ENCODE peak calls at places on chromosomes 1 and 21, in five cellular contexts. W is mammary epithelial cell, N is neural progenitor cell, Y is fibroblast of lung, J is fibroblast of pulmonary artery. G is an unnamed sample.

GRCh38 chr21:33286600-33287456 is 20.7 kb downstream of the IL10RB start:
- DNase-seq in N (no peak), Y (peak; percentile 91), W (peak; percentile 40), J (peak; percentile 82), G (peak; percentile 82)

GRCh38 chr1:2877391-2877790 is 75.9 kb upstream of the TTC34 start:
- DNase-seq in J (no peak), N (no peak), Y (no peak), W (no peak), G (no peak)

GRCh38 chr1:73674945-73675561 is 522.9 kb downstream of the LRRIQ3 start:
- DNase-seq in Y (peak; percentile 8), J (peak; percentile 8), W (peak; percentile 15), N (peak; percentile 17), G (peak; percentile 19)

GRCh38 chr1:63773815-63774616 is at the start of gene ROR1:
- DNase-seq in W (peak; percentile 82), Y (peak; percentile 80), J (peak; percentile 87), N (peak; percentile 94), G (peak; percentile 83)

GRCh38 chr1:161710562-161710961 is 3.5 kb downstream of the FCRLA start:
- DNase-seq in Y (no peak), N (no peak), W (no peak), J (no peak), G (no peak)

GRCh38 chr21:35136586-35137254 is 87.6 kb upstream of the RUNX1 start:
- DNase-seq in W (peak; percentile 82), Y (peak; percentile 92), J (peak; percentile 45), N (no peak), G (peak; percentile 55)

GRCh38 chr1:26887125-26887524 is 3.0 kb downstream of the GPN2 start:
- DNase-seq in W (no peak), J (peak; percentile 63), N (peak; percentile 51), Y (peak; percentile 43), G (peak; percentile 47)

GRCh38 chr1:201254625-201255469 is 28.5 kb upstream of the PKP1 start:
- DNase-seq in Y (no peak), N (peak; percentile 70), J (peak; percentile 41), W (peak; percentile 34), G (no peak)

GRCh38 chr1:114274621-114275317 is 121.1 kb upstream of the SYT6 start:
- DNase-seq in W (no peak), J (no peak), Y (no peak), N (peak; percentile 41), G (no peak)

GRCh38 chr21:35370671-35371070 is 321.6 kb upstream of the RUNX1 start:
- DNase-seq in Y (no peak), N (no peak), J (no peak), W (no peak), G (no peak)

GRCh38 chr1:181972256-181972655 is 89.3 kb downstream of the ZNF648 start:
- DNase-seq in N (no peak), W (no peak), J (no peak), Y (no peak), G (no peak)

GRCh38 chr1:89464008-89464407 is 60.6 kb upstream of the LRRC8B start:
- DNase-seq in W (peak; percentile 82), Y (no peak), N (no peak), J (no peak), G (no peak)

GRCh38 chr1:87706779-87707228 is 378.1 kb downstream of the LMO4 start:
- DNase-seq in N (no peak), Y (peak; percentile 62), J (no peak), W (no peak), G (peak; percentile 16)

GRCh38 chr1:28553229-28553930 is 495 bp downstream of the TRNAU1AP start:
- DNase-seq in Y (peak; percentile 43), N (peak; percentile 74), W (peak; percentile 68), J (peak; percentile 30), G (peak; percentile 41)

GRCh38 chr1:41329662-41330587 is 31.3 kb upstream of the FOXO6 start:
- DNase-seq in W (no peak), Y (no peak), J (no peak), N (no peak), G (no peak)

GRCh38 chr21:38735807-38736206 is 69.9 kb upstream of the ETS2 start:
- DNase-seq in W (no peak), Y (no peak), N (no peak), J (no peak), G (no peak)

GRCh38 chr21:38729745-38730401 is 75.9 kb upstream of the ETS2 start:
- DNase-seq in Y (peak; percentile 80), N (no peak), W (no peak), J (no peak), G (peak; percentile 71)

DNA sequence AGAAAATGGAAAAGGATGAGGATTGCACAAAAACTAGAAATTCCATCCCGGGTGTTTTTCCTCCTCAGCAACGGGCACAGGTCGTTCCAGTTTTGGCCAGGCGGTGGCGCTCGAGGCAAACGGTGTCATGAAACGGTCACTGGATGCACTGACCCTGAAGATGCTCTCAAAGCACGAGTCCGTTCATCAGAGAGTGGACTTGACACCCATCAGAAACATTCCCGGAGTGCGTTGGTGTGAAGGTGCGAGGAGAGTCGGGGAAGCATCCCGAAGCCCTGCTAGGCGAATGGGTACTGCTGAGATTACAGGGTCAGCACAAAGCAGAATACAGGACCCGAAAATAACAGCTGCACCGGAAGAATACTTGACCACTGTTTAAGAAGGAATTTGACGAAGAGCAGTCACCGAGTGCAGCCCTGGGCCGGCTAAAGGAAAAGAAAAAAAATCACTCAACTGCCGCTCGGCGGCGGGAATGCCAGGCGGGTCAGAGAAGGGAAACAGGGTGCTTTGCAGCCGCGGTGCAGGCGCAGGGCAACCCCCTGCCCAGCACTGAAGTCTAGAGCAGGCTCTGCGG is 71.7 kb upstream of the ETS2 start:
- DNase-seq in Y (peak; percentile 66), J (peak; percentile 89), W (peak; percentile 46), N (peak; percentile 88), G (peak; percentile 80)
- H3K4me3 ChIP-seq in Y (peak overlapping the region; percentile 45), J (peak overlapping the region; percentile 41), W (no peak overlapping the region), N (peak overlapping the region; percentile 40), G (peak overlapping the region; percentile 20)

GRCh38 chr1:31580513-31580870 is 4.2 kb downstream of the TINAGL1 start:
- DNase-seq in J (peak; percentile 42), Y (no peak), W (no peak), N (no peak), G (no peak)

GRCh38 chr1:31580891-31581603 is 4.7 kb downstream of the TINAGL1 start:
- DNase-seq in N (no peak), J (no peak), Y (no peak), W (no peak), G (no peak)

GRCh38 chr1:31577515-31578191 is 1.3 kb downstream of the TINAGL1 start:
- DNase-seq in W (peak; percentile 66), Y (peak; percentile 79), N (no peak), J (peak; percentile 61), G (peak; percentile 36)

GRCh38 chr1:31576743-31577455 is 584 bp downstream of the TINAGL1 start:
- DNase-seq in Y (no peak), J (no peak), W (no peak), N (no peak), G (no peak)

GRCh38 chr1:31579374-31579773 is 3.1 kb downstream of the TINAGL1 start:
- DNase-seq in Y (no peak), N (no peak), J (peak; percentile 47), W (no peak), G (no peak)
- TF ChIP-seq CTCF in Y (no peak), N (no peak), J (no peak), W (no peak), G (no peak)

GRCh38 chr1:214187152-214187900 is 93.6 kb upstream of the SMYD2 start:
- DNase-seq in W (no peak), N (peak; percentile 62), J (no peak), Y (peak; percentile 8), G (no peak)
- H3K4me3 ChIP-seq in W (peak overlapping the region; percentile 2), N (peak overlapping the region; percentile 45), J (peak overlapping the region; percentile 10), Y (peak overlapping the region; percentile 37), G (peak overlapping the region; percentile 27)

GRCh38 chr1:12155328-12155727 is 11.5 kb upstream of the TNFRSF1B start:
- DNase-seq in W (no peak), Y (no peak), N (no peak), J (no peak), G (no peak)

GRCh38 chr1:12150456-12151200 is 16.2 kb upstream of the TNFRSF1B start:
- DNase-seq in J (no peak), Y (no peak), W (no peak), N (no peak), G (no peak)

GRCh38 chr1:12151465-12151864 is 15.3 kb upstream of the TNFRSF1B start:
- DNase-seq in Y (no peak), J (no peak), W (no peak), N (no peak), G (no peak)

GRCh38 chr1:12152106-12152891 is 14.5 kb upstream of the TNFRSF1B start:
- DNase-seq in W (no peak), J (no peak), Y (no peak), N (no peak), G (no peak)

DNA sequence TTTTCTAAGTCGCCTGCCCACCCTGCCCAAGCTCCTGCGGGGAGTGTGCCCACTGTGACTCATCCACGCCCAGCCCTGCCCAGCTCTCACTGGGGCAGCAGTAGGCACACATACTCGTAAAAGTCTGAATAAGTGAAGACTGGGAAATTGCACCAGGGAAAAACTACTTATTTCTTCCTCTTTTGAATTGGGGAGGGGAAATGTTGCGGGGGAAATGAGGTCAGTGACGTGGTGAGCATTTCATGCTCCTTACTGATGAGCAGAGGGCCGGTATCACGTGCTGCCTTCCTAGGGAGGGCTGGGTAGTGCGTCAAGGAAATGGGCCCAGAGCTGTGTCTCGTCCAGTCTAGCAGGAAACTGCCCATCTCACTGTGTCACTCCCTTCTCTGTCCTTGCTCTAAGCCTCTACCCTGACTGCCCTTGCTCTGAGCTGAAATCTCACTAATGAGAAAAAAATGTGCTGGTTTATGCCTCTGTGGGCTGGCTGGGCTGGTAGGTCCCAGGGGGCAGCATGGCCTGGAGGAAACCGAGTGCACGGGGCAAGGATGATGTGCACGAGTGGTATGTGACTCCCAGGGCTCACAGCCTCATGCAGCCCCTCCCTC is 13.5 kb upstream of the TNFRSF1B start:
- DNase-seq in W (no peak), N (no peak), J (peak; percentile 64), Y (peak; percentile 75), G (peak; percentile 67)
- TF ChIP-seq CTCF in W (no peak), N (no peak), J (no peak), Y (no peak), G (no peak)

DNA sequence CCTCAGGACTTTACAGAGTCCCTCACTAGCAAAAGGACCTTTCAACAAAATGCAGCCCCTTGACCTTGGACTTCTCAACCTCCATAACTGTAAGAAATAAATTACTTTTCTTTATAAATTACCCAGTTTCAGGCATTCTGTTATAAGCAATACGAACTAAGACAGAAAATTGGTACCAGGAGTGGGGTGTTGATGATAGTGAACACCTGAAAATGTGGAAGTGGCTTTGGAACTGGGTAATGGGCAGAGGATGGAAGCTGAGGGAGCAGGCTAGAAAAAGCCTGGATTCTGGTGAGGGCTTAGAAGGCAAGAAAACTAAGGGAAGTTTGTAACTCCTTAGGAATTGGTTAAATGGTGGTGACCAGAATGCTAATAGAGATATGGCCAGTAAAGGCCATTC is 46.8 kb downstream of the DSCAM start:
- DNase-seq in W (no peak), Y (no peak), N (no peak), J (no peak), G (no peak)
- H3K4me3 ChIP-seq in W (no peak overlapping the region), Y (no peak overlapping the region), N (no peak overlapping the region), J (no peak overlapping the region), G (no peak overlapping the region)

GRCh38 chr1:155083865-155084721 is 5.5 kb downstream of the EFNA3 start:
- DNase-seq in N (no peak), J (peak; percentile 42), W (peak; percentile 50), Y (no peak), G (no peak)
- TF ChIP-seq CTCF in N (no peak), J (peak; percentile 32), W (peak; percentile 62), Y (peak; percentile 19), G (peak; percentile 43)

GRCh38 chr1:200043330-200043668 is 15.8 kb downstream of the NR5A2 start:
- DNase-seq in Y (no peak), N (no peak), W (no peak), J (no peak), G (no peak)
- H3K4me3 ChIP-seq in Y (no peak overlapping the region), N (peak overlapping the region; percentile 30), W (no peak overlapping the region), J (peak overlapping the region; percentile 67), G (no peak overlapping the region)

GRCh38 chr1:223143760-223144248 is 756 bp upstream of the TLR5 start:
- DNase-seq in J (no peak), W (no peak), Y (peak; percentile 25), N (no peak), G (no peak)
- TF ChIP-seq CTCF in J (no peak), W (no peak), Y (no peak), N (no peak), G (no peak)